ENCODE peak calls at places on chromosome 14, in nine cellular contexts. B, Z, P, J, T, G, Q, H and L are unnamed samples.

GRCh38 chr14:29652586-29652985 is 275.1 kb downstream of the PRKD1 start:
- DNase-seq in B (no peak), Z (no peak), P (no peak), J (no peak), T (no peak), G (no peak), Q (no peak), H (no peak), L (no peak)

GRCh38 chr14:67622675-67623074 is 3.0 kb downstream of the ARG2 start:
- DNase-seq in B (peak; percentile 81), Z (no peak), P (peak; percentile 77), J (no peak), T (no peak), G (no peak), Q (peak; percentile 46), H (no peak), L (no peak)

GRCh38 chr14:80005561-80005960 is 205.7 kb downstream of the DIO2 start:
- DNase-seq in B (no peak), Z (no peak), P (no peak), J (no peak), T (no peak), G (no peak), Q (no peak), H (no peak), L (no peak)

GRCh38 chr14:39474416-39474911 is 42.2 kb upstream of the FBXO33 start:
- DNase-seq in B (no peak), Z (no peak), P (no peak), J (peak; percentile 29), T (no peak), G (no peak), Q (no peak), H (peak; percentile 43), L (no peak)

GRCh38 chr14:24228902-24229301 is 3.3 kb downstream of the NEDD8 start:
- DNase-seq in B (no peak), Z (no peak), P (no peak), J (no peak), T (no peak), G (no peak), Q (no peak), H (no peak), L (no peak)

GRCh38 chr14:21796912-21797311 is 123.3 kb upstream of the OR4E1 start:
- DNase-seq in B (no peak), Z (no peak), P (no peak), J (no peak), T (no peak), G (no peak), Q (no peak), H (no peak), L (no peak)

GRCh38 chr14:40053396-40053795 is 621.2 kb upstream of the FBXO33 start:
- DNase-seq in B (no peak), Z (no peak), P (no peak), J (no peak), T (no peak), G (no peak), Q (no peak), H (no peak), L (no peak)

GRCh38 chr14:66365388-66365787 is 120.8 kb upstream of the CCDC196 start:
- DNase-seq in B (no peak), Z (no peak), P (no peak), J (no peak), T (no peak), G (no peak), Q (no peak), H (peak; percentile 67), L (no peak)

GRCh38 chr14:84403585-84403984 is 1126.4 kb upstream of the FLRT2 start:
- DNase-seq in B (no peak), Z (no peak), P (no peak), J (no peak), T (no peak), G (no peak), Q (no peak), H (no peak), L (no peak)

GRCh38 chr14:80549141-80549540 is 337.8 kb upstream of the DIO2 start:
- DNase-seq in B (no peak), Z (no peak), P (no peak), J (no peak), T (no peak), G (no peak), Q (no peak), H (no peak), L (no peak)

GRCh38 chr14:52355016-52355430 is 40.9 kb downstream of the PTGER2 start:
- DNase-seq in B (peak; percentile 96), Z (no peak), P (peak; percentile 85), J (no peak), T (no peak), G (no peak), Q (no peak), H (no peak), L (no peak)

GRCh38 chr14:58717821-58718220 is 80.1 kb downstream of the DACT1 start:
- DNase-seq in B (no peak), Z (no peak), P (no peak), J (no peak), T (no peak), G (no peak), Q (no peak), H (no peak), L (no peak)

GRCh38 chr14:34179723-34180122 is 228.8 kb upstream of the EGLN3 start:
- DNase-seq in B (no peak), Z (no peak), P (no peak), J (no peak), T (no peak), G (no peak), Q (no peak), H (no peak), L (no peak)

GRCh38 chr14:73589128-73589527 is 2.5 kb upstream of the ACOT4 start:
- DNase-seq in B (no peak), Z (no peak), P (no peak), J (no peak), T (no peak), G (no peak), Q (no peak), H (no peak), L (no peak)

GRCh38 chr14:30521899-30522736 is 36.8 kb upstream of the G2E3 start:
- DNase-seq in B (peak; percentile 62), Z (peak; percentile 54), P (peak; percentile 10), J (peak; percentile 40), T (peak; percentile 18), G (no peak), Q (no peak), H (peak; percentile 53), L (peak; percentile 31)

GRCh38 chr14:74864193-74864592 is 11.8 kb downstream of the PROX2 start:
- DNase-seq in B (no peak), Z (no peak), P (no peak), J (no peak), T (no peak), G (no peak), Q (no peak), H (no peak), L (no peak)

GRCh38 chr14:101351769-101352168 is 209.5 kb upstream of the DIO3 start:
- DNase-seq in B (no peak), Z (no peak), P (no peak), J (no peak), T (no peak), G (peak; percentile 30), Q (no peak), H (no peak), L (no peak)

GRCh38 chr14:106877527-106877926 is 1351.1 kb downstream of the TMEM121 start:
- DNase-seq in B (no peak), Z (no peak), P (no peak), J (no peak), T (no peak), G (no peak), Q (no peak), H (no peak), L (no peak)

GRCh38 chr14:106879241-106879640 is 1352.9 kb downstream of the TMEM121 start:
- DNase-seq in B (peak; percentile 11), Z (peak; percentile 10), P (no peak), J (peak; percentile 77), T (peak; percentile 70), G (no peak), Q (no peak), H (peak; percentile 89), L (peak; percentile 63)

GRCh38 chr14:106883218-106883692 is 1356.9 kb downstream of the TMEM121 start:
- DNase-seq in B (no peak), Z (no peak), P (no peak), J (no peak), T (peak; percentile 27), G (no peak), Q (no peak), H (peak; percentile 50), L (no peak)
- TF ChIP-seq CTCF in B (no peak), Z (peak; percentile 26), P (peak; percentile 39), J (peak; percentile 20), T (peak; percentile 43), G (peak; percentile 52), Q (peak; percentile 41), H (peak; percentile 63), L (peak; percentile 64)

GRCh38 chr14:93033983-93034670 is 81.6 kb downstream of the ITPK1 start:
- DNase-seq in B (no peak), Z (no peak), P (no peak), J (peak; percentile 85), T (peak; percentile 93), G (no peak), Q (no peak), H (peak; percentile 70), L (peak; percentile 85)
- TF ChIP-seq CTCF in B (peak; percentile 35), Z (peak; percentile 70), P (peak; percentile 53), J (peak; percentile 55), T (peak; percentile 73), G (peak; percentile 63), Q (no peak), H (peak; percentile 77), L (peak; percentile 81)

GRCh38 chr14:88835661-88836060 is 11.2 kb downstream of the TTC8 start:
- DNase-seq in B (no peak), Z (no peak), P (no peak), J (no peak), T (no peak), G (no peak), Q (no peak), H (no peak), L (no peak)

GRCh38 chr14:88834883-88835431 is 10.5 kb downstream of the TTC8 start:
- DNase-seq in B (peak; percentile 74), Z (no peak), P (no peak), J (no peak), T (no peak), G (no peak), Q (no peak), H (no peak), L (no peak)

GRCh38 chr14:88840926-88841325 is 16.5 kb downstream of the TTC8 start:
- DNase-seq in B (no peak), Z (no peak), P (no peak), J (no peak), T (no peak), G (no peak), Q (no peak), H (no peak), L (no peak)

GRCh38 chr14:88838015-88838414 is 13.6 kb downstream of the TTC8 start:
- DNase-seq in B (no peak), Z (no peak), P (no peak), J (no peak), T (no peak), G (no peak), Q (no peak), H (no peak), L (no peak)

GRCh38 chr14:88837495-88837894 is 13.0 kb downstream of the TTC8 start:
- DNase-seq in B (no peak), Z (no peak), P (no peak), J (no peak), T (no peak), G (no peak), Q (no peak), H (no peak), L (no peak)
- TF ChIP-seq CTCF in B (no peak), Z (no peak), P (no peak), J (no peak), T (no peak), G (no peak), Q (no peak), H (no peak), L (no peak)

GRCh38 chr14:69612759-69613145 is 1.4 kb downstream of the SUSD6 start:
- DNase-seq in B (peak; percentile 16), Z (peak; percentile 7), P (no peak), J (no peak), T (no peak), G (no peak), Q (no peak), H (no peak), L (no peak)
- TF ChIP-seq CTCF in B (peak; percentile 18), Z (peak; percentile 19), P (no peak), J (no peak), T (no peak), G (peak; percentile 36), Q (no peak), H (no peak), L (peak; percentile 13)